ENCODE peak calls at places on chromosomes 16 and 17, in four cellular contexts. G, J, S and H are unnamed samples.

GRCh38 chr16:30834130-30834740 is 47.2 kb upstream of the ZNF629 start:
- DNase-seq in G (no peak), S (no peak), J (no peak), H (no peak)

GRCh38 chr16:79613009-79613408 is 12.5 kb upstream of the MAF start:
- DNase-seq in J (no peak), S (no peak), G (no peak), H (no peak)

GRCh38 chr16:84885024-84885910 is 65.5 kb downstream of the CRISPLD2 start:
- DNase-seq in G (no peak), S (no peak), J (no peak), H (no peak)

GRCh38 chr16:23666919-23667659 is 11.6 kb upstream of the PLK1 start:
- DNase-seq in J (no peak), S (no peak), G (no peak), H (no peak)

GRCh38 chr17:29237476-29238132 is 9.1 kb upstream of the CRYBA1 start:
- DNase-seq in G (peak), S (no peak), J (no peak), H (no peak)

GRCh38 chr17:49018673-49019215 is 21.6 kb downstream of the IGF2BP1 start:
- DNase-seq in G (no peak), S (no peak), J (no peak), H (no peak)

GRCh38 chr17:7313028-7313889 is 1.9 kb downstream of the GPS2 start:
- DNase-seq in S (no peak), G (peak), J (no peak), H (no peak)

GRCh38 chr17:49146620-49147306 is 14.2 kb downstream of the B4GALNT2 start:
- DNase-seq in J (no peak), G (peak), S (no peak), H (no peak)

GRCh38 chr17:11459780-11460426 is 138.4 kb upstream of the DNAH9 start:
- DNase-seq in S (peak), J (no peak), G (no peak), H (no peak)

GRCh38 chr16:52597772-52598483 is 51.0 kb upstream of the TOX3 start:
- DNase-seq in G (no peak), S (no peak), J (no peak), H (no peak)

GRCh38 chr16:59887856-59888255 is 1153.7 kb upstream of the GOT2 start:
- DNase-seq in J (no peak), S (no peak), G (no peak), H (no peak)

GRCh38 chr16:49754495-49755290 is 101.2 kb downstream of the ZNF423 start:
- DNase-seq in J (no peak), S (no peak), G (no peak), H (no peak)

GRCh38 chr17:16488572-16488997 is 3.4 kb downstream of the LRRC75A start:
- DNase-seq in S (no peak), J (no peak), G (no peak), H (no peak)

GRCh38 chr17:44045493-44045892 is 21.0 kb downstream of the LSM12 start:
- DNase-seq in G (no peak), J (no peak), S (no peak), H (no peak)

DNA sequence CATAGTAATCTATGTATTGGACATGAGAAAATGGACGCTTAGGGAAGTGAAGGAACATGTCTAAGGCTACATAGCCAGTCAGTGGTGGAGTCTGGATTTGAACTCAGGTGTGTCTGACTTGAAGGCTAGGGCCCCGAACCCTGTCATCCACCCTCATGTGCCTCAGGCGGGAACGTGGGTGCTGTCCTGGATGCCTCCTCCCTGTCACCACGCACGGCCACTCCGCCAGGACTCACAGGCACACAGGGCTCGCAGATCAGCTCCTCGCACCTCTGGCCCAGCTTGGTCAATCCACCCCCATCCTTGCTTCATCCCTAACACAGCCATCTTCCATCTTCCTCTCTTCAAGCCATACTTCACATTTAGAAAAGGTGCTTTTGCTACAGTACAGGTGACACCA is 154.7 kb downstream of the KCNJ12 start:
- DNase-seq in G (no peak), S (no peak), J (no peak), H (no peak)
- TF ChIP-seq CTCF in G (no peak), S (no peak), J (no peak), H (no peak)

GRCh38 chr17:155576-155975 is 18.2 kb downstream of the SCGB1C2 start:
- DNase-seq in S (no peak), J (peak), G (no peak), H (no peak)
- TF ChIP-seq CTCF in S (no peak), J (no peak), G (no peak), H (no peak)

DNA sequence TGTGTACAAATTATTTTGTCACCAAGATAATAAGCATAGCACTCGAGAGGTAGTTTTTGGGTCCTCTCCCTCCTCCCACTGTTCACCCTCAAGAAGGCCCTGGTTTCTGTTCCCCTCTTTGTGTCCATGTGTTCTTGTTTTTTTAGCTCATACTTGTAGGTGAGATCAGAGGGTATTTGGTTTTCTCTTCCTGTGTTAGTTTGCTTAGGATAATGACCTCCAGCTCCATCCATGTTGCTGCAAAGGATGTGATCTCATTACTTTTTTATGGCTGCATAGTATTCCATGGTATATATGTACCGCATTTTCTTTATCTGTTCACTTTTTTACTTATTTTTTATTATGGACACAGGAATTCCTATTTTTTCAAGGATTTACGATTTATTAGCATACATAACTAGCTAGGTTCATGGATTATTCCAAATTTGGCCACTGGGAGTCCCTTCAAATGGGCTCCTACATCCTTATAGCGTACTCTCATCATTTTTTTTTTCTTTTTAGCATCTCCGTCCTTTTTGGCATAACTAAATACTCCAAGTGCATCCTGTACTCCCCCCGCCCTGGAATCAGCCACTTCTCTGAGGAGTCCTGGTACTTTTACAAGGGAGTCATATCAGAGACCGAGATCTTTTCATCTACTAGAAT is 7.3 kb downstream of the TADA2A start:
- DNase-seq in G (peak), S (no peak), J (no peak), H (no peak)
- TF ChIP-seq CTCF in G (peak), S (no peak), J (no peak), H (no peak)

DNA sequence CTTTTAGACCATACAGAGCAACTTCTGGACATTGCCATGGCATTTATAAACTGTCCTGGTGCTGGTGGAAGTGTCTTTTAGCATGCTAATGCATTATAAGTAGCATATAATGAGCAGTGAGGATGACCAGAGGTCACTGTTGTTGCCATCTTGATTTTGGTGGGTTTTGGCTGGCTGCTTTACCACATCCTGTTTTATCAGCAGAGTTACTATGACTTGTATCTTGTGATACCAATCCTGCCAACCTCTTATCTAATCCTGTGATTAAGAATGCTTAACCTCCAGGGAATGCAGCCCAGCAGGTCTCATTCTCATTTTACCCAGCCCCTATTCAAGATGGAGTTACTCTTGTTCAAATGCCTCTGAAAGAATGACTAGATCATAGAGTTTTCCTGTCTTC is 58.8 kb downstream of the HSD17B2 start:
- DNase-seq in J (no peak), G (no peak), S (no peak), H (no peak)
- TF ChIP-seq CTCF in J (no peak), G (no peak), S (no peak), H (no peak)

DNA sequence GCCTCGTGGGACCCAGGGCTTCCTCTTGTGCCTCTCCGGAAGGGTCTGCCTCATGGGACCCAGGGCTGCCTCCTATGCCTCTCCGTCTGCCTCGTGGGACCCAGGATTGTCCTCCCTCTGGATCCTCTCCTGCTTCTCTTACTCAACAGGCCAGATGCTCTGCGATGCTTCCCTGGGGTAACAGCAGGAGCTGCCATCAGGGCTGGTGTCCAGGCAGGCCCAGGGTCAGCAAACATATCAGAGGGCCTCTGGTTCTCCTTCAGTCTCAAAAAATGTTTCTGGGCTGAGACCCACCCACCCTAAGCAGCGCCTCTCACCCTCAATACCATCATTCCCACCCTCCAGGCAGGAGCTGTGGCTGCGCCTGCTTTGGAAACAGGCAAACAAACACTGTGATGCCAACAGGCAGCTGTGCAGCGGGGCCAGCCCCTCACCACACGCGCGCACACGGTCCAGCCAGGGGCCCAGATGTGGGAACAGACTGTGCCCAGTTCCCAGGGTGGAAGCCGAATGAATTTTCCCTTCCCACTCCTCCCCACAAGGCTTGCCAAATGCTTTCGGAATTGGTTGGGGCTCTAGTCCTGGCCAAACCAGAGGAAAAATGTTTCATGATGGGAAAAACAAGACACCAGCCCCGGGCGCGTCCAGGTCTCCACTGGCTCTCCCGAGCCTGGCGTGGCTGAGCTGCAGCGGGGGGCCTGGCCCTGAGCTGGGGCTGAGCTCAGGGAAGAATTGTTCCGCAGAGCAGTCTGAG is 11.3 kb downstream of the TIMM22 start:
- DNase-seq in J (no peak), S (no peak), G (no peak), H (no peak)
- TF ChIP-seq CTCF in J (no peak), S (no peak), G (no peak), H (no peak)

GRCh38 chr17:80926601-80927250 is 64.9 kb upstream of the CHMP6 start:
- DNase-seq in S (no peak), G (no peak), J (peak), H (no peak)
- TF ChIP-seq CTCF in S (no peak), G (no peak), J (no peak), H (no peak)

GRCh38 chr16:73527191-73527590 is 479.3 kb upstream of the ZFHX3 start:
- DNase-seq in J (no peak), G (peak), S (no peak), H (no peak)
- TF ChIP-seq CTCF in J (no peak), G (no peak), S (no peak), H (no peak)